ENCODE peak calls at places on chromosomes 5 and 9, in five cellular contexts. M is GM23248, Q is ovary, K is IMR-90, Y is neural progenitor cell. E is an unnamed sample. For H3K4me1 and H3K9me3, the result is how much of the 10 kb centered on the place peaks cover.

GRCh38 chr9:37503736-37504135 is 18.0 kb downstream of the POLR1E start:
- DNase-seq in Y (no peak), M (peak), K (peak), Q (no peak), E (peak)

GRCh38 chr5:150517272-150518152 is 9.6 kb downstream of the NDST1 start:
- DNase-seq in K (peak), Y (no peak), M (peak), Q (peak), E (no peak)

GRCh38 chr5:157930710-157931109 is 71.8 kb upstream of the CLINT1 start:
- DNase-seq in Q (no peak), K (no peak), Y (no peak), M (no peak), E (no peak)

GRCh38 chr5:72280655-72281069 is 39.4 kb downstream of the MRPS27 start:
- DNase-seq in Y (peak), Q (no peak), M (peak), K (peak), E (no peak)

GRCh38 chr5:57219386-57219785 is 45.5 kb downstream of the GPBP1 start:
- DNase-seq in Y (no peak), M (no peak), K (no peak), Q (no peak), E (no peak)

GRCh38 chr9:129501771-129502324 is 119.1 kb downstream of the C9orf50 start:
- DNase-seq in M (peak), K (no peak), Y (no peak), Q (no peak), E (no peak)

GRCh38 chr9:107243757-107244156 is 39.3 kb upstream of the RAD23B start:
- DNase-seq in M (peak), Y (no peak), Q (no peak), K (peak), E (peak)

GRCh38 chr9:89532944-89533343 is 35.0 kb upstream of the SEMA4D start:
- DNase-seq in Q (no peak), Y (no peak), K (no peak), M (no peak), E (no peak)

GRCh38 chr9:135908334-135909204 is 1.2 kb upstream of the CAMSAP1 start:
- DNase-seq in Y (no peak), Q (peak), M (peak), K (no peak), E (no peak)

GRCh38 chr5:41043109-41043747 is 27.9 kb downstream of the MROH2B start:
- DNase-seq in M (no peak), K (no peak), Y (no peak), Q (no peak), E (no peak)

GRCh38 chr5:18754201-18754600 is 1119.9 kb downstream of the TAF11L14 start:
- DNase-seq in K (no peak), Y (no peak), Q (no peak), M (no peak), E (no peak)

GRCh38 chr5:1522601-1523479 is 920 bp downstream of the LPCAT1 start:
- DNase-seq in Q (peak), M (peak), Y (peak), K (no peak), E (no peak)

GRCh38 chr5:119343766-119344165 is 12.1 kb upstream of the TNFAIP8 start:
- DNase-seq in K (peak), Q (no peak), Y (no peak), M (no peak), E (no peak)

GRCh38 chr9:119868694-119869093 is 499.5 kb upstream of the BRINP1 start:
- DNase-seq in M (no peak), Q (no peak), Y (no peak), K (no peak), E (no peak)

GRCh38 chr9:70101265-70101664 is 57.6 kb downstream of the MAMDC2 start:
- DNase-seq in M (peak), K (peak), Y (no peak), Q (no peak), E (no peak)

GRCh38 chr5:65808261-65808741 is 86.3 kb downstream of the NLN start:
- DNase-seq in Q (no peak), M (peak), K (peak), Y (no peak), E (no peak)

GRCh38 chr9:19124430-19124793 is 2.9 kb downstream of the PLIN2 start:
- DNase-seq in M (no peak), Y (no peak), Q (no peak), K (no peak), E (no peak)

GRCh38 chr5:78974011-78974410 is 11.1 kb downstream of the ARSB start:
- DNase-seq in Q (no peak), Y (no peak), K (no peak), M (no peak), E (no peak)

GRCh38 chr5:2096827-2097226 is 214.1 kb upstream of the IRX4 start:
- DNase-seq in Q (no peak), M (no peak), Y (no peak), K (no peak), E (no peak)

GRCh38 chr5:115947260-115947659 is 15.0 kb upstream of the LVRN start:
- DNase-seq in M (peak), Y (no peak), Q (no peak), K (peak), E (no peak)

GRCh38 chr5:113336975-113337374 is 97.8 kb downstream of the TSSK1B start:
- DNase-seq in K (peak), Y (peak), M (peak), Q (no peak), E (no peak)

GRCh38 chr5:113329981-113330380 is 104.8 kb downstream of the TSSK1B start:
- DNase-seq in Q (no peak), K (no peak), M (no peak), Y (no peak), E (no peak)

GRCh38 chr5:113330533-113331200 is 104.1 kb downstream of the TSSK1B start:
- DNase-seq in Y (peak), K (peak), M (peak), Q (no peak), E (peak)

DNA sequence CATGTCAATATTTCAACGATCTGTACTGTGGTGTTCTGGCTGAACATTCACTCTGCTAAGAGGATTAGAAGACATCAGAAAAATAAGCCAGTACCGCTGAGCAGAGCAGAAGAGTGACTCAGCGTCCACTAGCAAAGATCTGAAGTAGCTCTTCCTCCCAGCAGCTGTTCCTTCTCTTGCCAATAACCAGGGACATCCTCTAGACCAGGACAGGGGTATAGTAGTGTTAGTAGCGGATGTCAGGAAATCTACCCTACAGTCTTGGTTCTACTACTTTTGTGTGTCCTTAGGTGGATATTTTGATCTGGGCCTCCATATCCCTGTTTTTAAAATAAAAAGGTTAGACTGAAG is 103.6 kb downstream of the TSSK1B start:
- DNase-seq in Y (no peak), K (peak), Q (no peak), M (peak), E (no peak)
- H3K27ac ChIP-seq in Y (no peak), K (peak), Q (no peak), M (no peak), E (no peak)

GRCh38 chr5:3269400-3270169 is 326.0 kb upstream of the IRX1 start:
- DNase-seq in Q (no peak), Y (peak), M (no peak), K (no peak), E (no peak)
- H3K4me1 ChIP-seq in Q (under half), Y (under half), M (under half), K (under half), E (under half)

GRCh38 chr5:179114756-179115155 is 54.6 kb downstream of the ZNF354C start:
- DNase-seq in K (no peak), Y (no peak), M (no peak), Q (no peak), E (no peak)

GRCh38 chr5:179115307-179115706 is 55.1 kb downstream of the ZNF354C start:
- DNase-seq in Q (no peak), M (no peak), K (no peak), Y (no peak), E (no peak)

GRCh38 chr5:179118338-179118737 is 58.2 kb downstream of the ZNF354C start:
- DNase-seq in Y (no peak), Q (no peak), K (no peak), M (no peak), E (no peak)

GRCh38 chr5:179113945-179114641 is 53.9 kb downstream of the ZNF354C start:
- DNase-seq in K (no peak), Y (no peak), Q (no peak), M (no peak), E (no peak)

DNA sequence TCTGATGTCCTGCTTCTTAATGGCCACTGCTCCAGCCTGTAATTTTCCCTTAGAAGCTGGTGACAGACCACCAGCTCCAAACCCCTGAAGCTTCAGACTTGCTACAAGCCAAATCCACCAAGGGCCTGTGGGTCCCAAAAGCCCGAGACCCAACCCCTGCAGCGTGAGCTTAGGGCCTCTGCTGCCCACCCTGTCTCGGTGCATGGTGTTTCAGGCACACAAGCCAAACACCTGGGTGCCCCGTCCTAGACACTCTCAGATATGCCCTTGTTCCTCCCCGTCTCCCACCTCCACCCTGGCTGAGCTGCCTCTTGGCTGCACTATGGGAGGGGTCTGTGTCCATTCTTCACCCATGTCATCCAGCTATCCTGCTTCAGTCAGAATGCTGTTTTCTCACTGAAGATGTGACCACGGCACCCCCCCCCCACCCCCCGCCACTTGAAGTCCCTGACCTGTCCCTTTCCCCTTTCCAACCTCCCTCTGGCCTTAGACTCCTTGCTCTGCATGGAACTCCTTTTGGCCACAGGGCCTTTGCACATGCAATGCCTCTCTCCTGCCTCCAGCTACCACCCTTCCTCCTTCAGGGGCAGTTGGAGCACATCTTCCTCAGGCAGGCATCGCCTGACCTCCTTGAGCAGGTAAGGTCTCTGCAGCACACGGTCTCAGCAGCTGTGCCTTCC is 55.8 kb downstream of the ZNF354C start:
- DNase-seq in Y (no peak), Q (no peak), M (no peak), K (no peak), E (peak)
- H3K9me3 ChIP-seq in Y (under half), Q (under half), M (under half), K (under half), E (under half)

GRCh38 chr9:133964463-133964862 is 27.7 kb downstream of the VAV2 start:
- DNase-seq in M (no peak), K (no peak), Y (no peak), Q (no peak), E (no peak)

GRCh38 chr9:133969681-133970580 is 22.2 kb downstream of the VAV2 start:
- DNase-seq in M (no peak), Y (no peak), Q (peak), K (no peak), E (no peak)

GRCh38 chr9:133968428-133968827 is 23.7 kb downstream of the VAV2 start:
- DNase-seq in Q (peak), M (no peak), Y (no peak), K (no peak), E (no peak)

GRCh38 chr9:133968966-133969617 is 23.0 kb downstream of the VAV2 start:
- DNase-seq in K (no peak), Y (no peak), M (no peak), Q (peak), E (no peak)

GRCh38 chr9:133967024-133967741 is 24.9 kb downstream of the VAV2 start:
- DNase-seq in K (no peak), Q (no peak), M (no peak), Y (no peak), E (no peak)
- H3K27ac ChIP-seq in K (no peak), Q (no peak), M (no peak), Y (no peak), E (no peak)

GRCh38 chr5:132495672-132496630 is 5.4 kb upstream of the IRF1 start:
- DNase-seq in K (peak), M (peak), Q (peak), Y (peak), E (peak)

GRCh38 chr5:132496631-132497487 is 6.3 kb upstream of the IRF1 start:
- DNase-seq in Y (peak), Q (peak), M (peak), K (peak), E (no peak)

GRCh38 chr5:132498686-132499271 is 8.2 kb upstream of the IRF1 start:
- DNase-seq in K (peak), M (no peak), Y (no peak), Q (no peak), E (no peak)

GRCh38 chr5:132498152-132498551 is 7.6 kb upstream of the IRF1 start:
- DNase-seq in K (peak), M (peak), Q (no peak), Y (no peak), E (no peak)

GRCh38 chr5:132497488-132497997 is 7.0 kb upstream of the IRF1 start:
- DNase-seq in Q (peak), Y (no peak), K (peak), M (peak), E (no peak)
- H3K4me1 ChIP-seq in Q (under half), Y (under half), K (under half), M (under half), E (half or more)

GRCh38 chr5:133873454-133873853 is 95.0 kb downstream of the C5orf15 start:
- DNase-seq in Q (no peak), Y (no peak), K (no peak), M (no peak), E (no peak)

GRCh38 chr5:133867851-133868545 is 100.4 kb downstream of the C5orf15 start:
- DNase-seq in M (no peak), K (no peak), Q (no peak), Y (no peak), E (no peak)

GRCh38 chr5:133869675-133869978 is 98.8 kb downstream of the C5orf15 start:
- DNase-seq in K (no peak), Y (no peak), Q (no peak), M (peak), E (no peak)

GRCh38 chr5:133868946-133869674 is 99.3 kb downstream of the C5orf15 start:
- DNase-seq in M (peak), Y (peak), Q (peak), K (peak), E (peak)

GRCh38 chr5:133870661-133871060 is 97.8 kb downstream of the C5orf15 start:
- DNase-seq in Y (peak), M (peak), Q (no peak), K (peak), E (no peak)
- H3K9me3 ChIP-seq in Y (under half), M (under half), Q (under half), K (under half), E (under half)

GRCh38 chr9:110259566-110259965 is 3.3 kb upstream of the TXN start:
- DNase-seq in Y (no peak), M (no peak), Q (no peak), K (no peak), E (no peak)
- H3K27ac ChIP-seq in Y (no peak), M (no peak), Q (no peak), K (no peak), E (no peak)

GRCh38 chr9:91946196-91946595 is 3.8 kb downstream of the ROR2 start:
- DNase-seq in Q (no peak), Y (no peak), M (no peak), K (no peak), E (no peak)
- H3K4me1 ChIP-seq in Q (under half), Y (under half), M (under half), K (under half), E (under half)